ENCODE peak calls at places on chromosome 14, in seven cellular contexts. Q is tibial artery, A is adrenal gland, N is neural progenitor cell, X is heart left ventricle, W is HL-60, F is thoracic aorta. V is an unnamed sample.

GRCh38 chr14:92121207-92121669 is 268 bp downstream of the NDUFB1 start:
- DNase-seq in X (peak), F (no peak), A (no peak), W (peak), Q (no peak), N (peak), V (peak)

GRCh38 chr14:41016213-41016612 is 590.5 kb upstream of the LRFN5 start:
- DNase-seq in N (no peak), X (no peak), A (no peak), W (no peak), Q (no peak), F (no peak), V (no peak)

GRCh38 chr14:64899958-64900357 is 14.3 kb upstream of the CHURC1 start:
- DNase-seq in X (no peak), Q (no peak), N (no peak), F (no peak), A (no peak), W (no peak), V (no peak)

GRCh38 chr14:64680013-64680674 is 24.1 kb upstream of the PLEKHG3 start:
- DNase-seq in W (no peak), F (no peak), N (no peak), X (no peak), A (no peak), Q (peak), V (no peak)

GRCh38 chr14:67313153-67313552 is 46.5 kb downstream of the ATP6V1D start:
- DNase-seq in F (no peak), W (no peak), A (no peak), N (no peak), Q (no peak), X (no peak), V (no peak)

GRCh38 chr14:77051101-77051500 is 22.6 kb upstream of the IRF2BPL start:
- DNase-seq in N (no peak), Q (peak), F (peak), A (peak), W (no peak), X (peak), V (peak)

GRCh38 chr14:76615331-76615730 is 145.9 kb upstream of the VASH1 start:
- DNase-seq in W (no peak), N (no peak), X (no peak), A (no peak), Q (no peak), F (no peak), V (no peak)

GRCh38 chr14:85764809-85765208 is 234.9 kb downstream of the FLRT2 start:
- DNase-seq in W (no peak), N (no peak), Q (no peak), X (peak), A (no peak), F (no peak), V (no peak)

GRCh38 chr14:61388173-61388975 is 67.0 kb downstream of the PRKCH start:
- DNase-seq in W (peak), A (no peak), F (no peak), Q (no peak), X (no peak), N (no peak), V (no peak)

GRCh38 chr14:96126339-96126770 is 78.3 kb upstream of the BDKRB2 start:
- DNase-seq in X (no peak), A (peak), Q (no peak), W (peak), F (no peak), N (no peak), V (no peak)

GRCh38 chr14:73887116-73887490 is 444 bp downstream of the ZNF410 start:
- DNase-seq in A (no peak), N (no peak), F (no peak), X (no peak), Q (no peak), W (no peak), V (no peak)

GRCh38 chr14:101827286-101827685 is 65.8 kb downstream of the PPP2R5C start:
- DNase-seq in X (no peak), A (no peak), N (no peak), F (no peak), Q (no peak), W (no peak), V (no peak)

GRCh38 chr14:104898195-104898558 is 26.5 kb upstream of the PLD4 start:
- DNase-seq in Q (no peak), N (no peak), F (no peak), X (no peak), A (no peak), W (no peak), V (no peak)

GRCh38 chr14:73785336-73785833 is 66.2 kb upstream of the PTGR2 start:
- DNase-seq in F (no peak), W (no peak), N (peak), X (no peak), Q (no peak), A (peak), V (peak)

GRCh38 chr14:76386922-76387782 is 11.2 kb downstream of the ESRRB start:
- DNase-seq in N (peak), W (peak), F (no peak), A (peak), X (peak), Q (peak), V (peak)

GRCh38 chr14:75175677-75176141 is 703 bp downstream of the TMED10 start:
- DNase-seq in W (no peak), X (no peak), A (no peak), N (no peak), F (no peak), Q (no peak), V (no peak)

GRCh38 chr14:76771432-76771980 is 10.2 kb downstream of the VASH1 start:
- DNase-seq in X (no peak), W (no peak), N (no peak), Q (no peak), A (peak), F (no peak), V (no peak)

GRCh38 chr14:97380539-97380941 is 583.4 kb downstream of the VRK1 start:
- DNase-seq in N (no peak), F (no peak), W (no peak), A (no peak), X (no peak), Q (no peak), V (no peak)

GRCh38 chr14:61537567-61538463 is 157.5 kb upstream of the HIF1A start:
- DNase-seq in Q (no peak), F (no peak), N (peak), X (no peak), W (no peak), A (peak), V (no peak)

GRCh38 chr14:55454264-55455151 is 14.1 kb upstream of the TBPL2 start:
- DNase-seq in N (peak), Q (no peak), X (peak), A (peak), F (no peak), W (peak), V (peak)

GRCh38 chr14:46048127-46048526 is 603.5 kb downstream of the RPL10L start:
- DNase-seq in N (peak), F (no peak), A (no peak), Q (no peak), W (peak), X (no peak), V (no peak)

GRCh38 chr14:53149656-53150319 is 3.3 kb downstream of the DDHD1 start:
- DNase-seq in N (no peak), Q (no peak), F (no peak), A (no peak), W (peak), X (no peak), V (no peak)

GRCh38 chr14:71714225-71714624 is 218.0 kb upstream of the RGS6 start:
- DNase-seq in A (no peak), Q (no peak), W (no peak), N (no peak), F (no peak), X (no peak), V (no peak)

GRCh38 chr14:73829526-73830431 is 21.9 kb upstream of the PTGR2 start:
- DNase-seq in W (peak), F (no peak), N (no peak), Q (no peak), X (no peak), A (peak), V (no peak)

GRCh38 chr14:71363961-71364360 is 456.7 kb downstream of the PCNX1 start:
- DNase-seq in W (no peak), A (no peak), Q (no peak), N (no peak), F (no peak), X (no peak), V (no peak)

GRCh38 chr14:20415723-20416622 is 2.7 kb upstream of the TEP1 start:
- DNase-seq in N (peak), X (no peak), A (peak), Q (no peak), W (peak), F (no peak), V (no peak)

GRCh38 chr14:96511667-96512066 is 9.5 kb downstream of the PAPOLA start:
- DNase-seq in W (no peak), X (no peak), N (no peak), Q (no peak), F (no peak), A (no peak), V (no peak)

GRCh38 chr14:95482967-95483842 is 33.2 kb downstream of the SYNE3 start:
- DNase-seq in Q (peak), W (no peak), A (peak), X (peak), F (peak), N (no peak), V (peak)

GRCh38 chr14:73718742-73719251 is 4.6 kb upstream of the PNMA1 start:
- DNase-seq in Q (peak), F (no peak), X (peak), N (peak), W (no peak), A (no peak), V (no peak)

GRCh38 chr14:95849761-95850160 is 26.9 kb upstream of the TUNAR start:
- DNase-seq in F (no peak), A (no peak), W (no peak), Q (no peak), N (no peak), X (no peak), V (no peak)

GRCh38 chr14:101002738-101003137 is 99.2 kb upstream of the RTL1 start:
- DNase-seq in Q (no peak), X (no peak), A (no peak), F (no peak), W (no peak), N (no peak), V (no peak)

GRCh38 chr14:104036250-104036649 is 49.2 kb upstream of the ASPG start:
- DNase-seq in Q (no peak), N (no peak), A (no peak), F (no peak), X (no peak), W (no peak), V (no peak)

GRCh38 chr14:92704036-92704804 is 44.2 kb downstream of the LGMN start:
- DNase-seq in X (peak), W (peak), A (peak), F (no peak), Q (peak), N (no peak), V (no peak)

GRCh38 chr14:88493392-88494185 is 61.2 kb downstream of the PTPN21 start:
- DNase-seq in A (no peak), X (peak), W (no peak), F (no peak), Q (no peak), N (no peak), V (peak)

DNA sequence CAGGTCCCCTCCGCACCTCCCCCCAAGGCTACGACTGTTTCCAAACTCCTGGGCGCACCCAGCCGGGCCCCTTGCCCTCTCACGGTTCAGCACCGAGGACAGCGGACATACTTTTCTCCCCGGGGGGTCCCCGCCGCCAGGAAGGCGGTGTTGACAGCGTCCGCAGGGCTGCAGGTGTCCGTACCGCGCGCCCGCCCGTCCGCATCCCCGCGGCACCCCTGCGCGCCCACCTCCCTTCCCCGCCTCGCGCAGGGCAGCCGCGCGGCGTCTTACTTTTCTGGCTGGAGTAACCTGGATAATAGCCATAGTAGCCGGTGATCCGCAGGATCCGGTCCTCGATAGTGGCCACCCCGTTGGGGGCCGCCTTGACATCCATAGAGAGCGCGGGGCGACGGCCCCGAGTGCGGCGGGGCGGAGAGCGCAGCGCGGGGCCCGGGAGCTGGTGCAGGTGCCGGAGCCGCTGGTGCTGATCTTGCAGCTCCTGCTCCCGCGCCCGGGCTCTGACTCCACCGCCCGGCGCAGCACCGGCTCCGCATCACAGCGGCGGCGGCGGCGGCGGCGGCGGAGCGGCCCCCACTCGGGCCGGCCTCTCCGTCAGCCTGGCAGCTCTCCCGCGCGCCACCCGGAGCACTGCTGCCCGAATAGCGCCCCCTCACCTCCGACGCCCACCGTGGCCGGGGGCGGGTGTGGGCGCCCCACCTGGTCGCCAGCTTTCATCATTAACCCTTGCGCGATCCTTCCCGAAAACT is at the start of gene SLC35F4:
- DNase-seq in N (peak), F (no peak), W (no peak), X (peak), A (no peak), Q (peak), V (no peak)
- H3K27ac ChIP-seq in N (no peak), F (no peak), W (no peak), X (no peak), A (no peak), Q (no peak), V (no peak)

DNA sequence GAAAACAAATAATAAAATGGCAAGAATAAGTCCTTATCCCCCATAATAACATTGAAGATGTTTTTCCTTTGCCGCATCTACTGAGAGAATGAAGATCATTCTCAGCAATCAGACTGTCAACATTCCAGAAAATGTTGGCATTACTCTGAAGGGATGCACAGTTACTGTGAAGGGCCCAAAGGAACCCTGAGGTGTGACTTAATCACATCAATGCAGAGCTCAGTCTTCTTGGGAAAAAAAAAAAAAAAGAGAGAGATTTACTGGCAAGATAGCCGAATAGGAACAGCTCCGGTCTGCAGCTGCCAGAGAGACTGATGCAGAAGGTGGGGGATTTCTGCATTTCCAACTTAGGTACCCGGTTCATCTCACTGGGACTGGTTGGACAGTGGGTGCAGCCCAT is 41.3 kb upstream of the OR6J1 start:
- DNase-seq in X (no peak), W (no peak), A (no peak), N (peak), F (no peak), Q (no peak), V (no peak)
- H3K4me3 ChIP-seq in X (no peak), W (no peak), A (no peak), N (no peak), F (no peak), Q (no peak), V (no peak)

GRCh38 chr14:59344711-59345455 is 120.3 kb downstream of the GPR135 start:
- DNase-seq in A (no peak), W (no peak), N (peak), Q (no peak), X (no peak), F (no peak), V (no peak)
- H3K27ac ChIP-seq in A (no peak), W (no peak), N (no peak), Q (peak), X (peak), F (peak), V (peak)

DNA sequence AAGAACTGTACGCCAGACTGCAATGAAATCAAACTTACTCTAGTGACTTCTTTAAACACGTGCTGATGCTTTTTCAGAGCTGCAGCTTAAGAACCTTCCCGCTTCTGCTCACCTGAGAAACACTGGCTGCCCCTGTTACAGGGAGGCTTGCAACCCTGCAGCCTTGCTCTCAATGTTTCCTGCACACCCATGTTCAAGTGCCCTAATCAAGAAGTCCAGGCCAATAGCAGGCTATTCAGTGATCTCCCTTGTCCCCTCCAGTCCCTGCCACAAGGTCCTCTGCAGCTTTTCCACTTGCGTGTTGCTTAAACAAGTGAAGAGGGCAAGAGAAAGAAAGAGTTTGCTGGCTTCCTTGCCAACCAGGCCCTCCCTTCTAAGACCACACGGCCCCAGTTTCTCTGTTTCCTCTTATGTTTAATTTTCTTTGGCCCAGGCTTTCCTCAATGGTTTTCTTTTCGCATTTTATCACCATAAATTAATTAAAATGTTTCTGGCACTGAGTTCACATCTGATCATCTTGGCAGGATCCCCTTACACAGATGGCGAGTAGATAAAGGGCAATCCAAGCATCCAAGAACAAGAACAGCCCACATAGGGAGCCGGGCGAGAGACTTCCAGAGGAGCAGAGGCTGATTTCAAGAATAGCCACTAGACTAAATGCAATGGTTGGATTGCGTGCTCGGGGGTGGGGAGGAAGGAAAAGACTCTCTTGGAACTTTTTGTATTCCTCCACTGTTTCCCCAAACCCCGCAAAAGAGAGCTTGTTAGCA is 82.3 kb upstream of the CDKN3 start:
- DNase-seq in W (no peak), Q (no peak), F (no peak), X (no peak), N (no peak), A (no peak), V (no peak)
- H3K4me3 ChIP-seq in W (no peak), Q (no peak), F (no peak), X (no peak), N (no peak), A (no peak), V (no peak)

DNA sequence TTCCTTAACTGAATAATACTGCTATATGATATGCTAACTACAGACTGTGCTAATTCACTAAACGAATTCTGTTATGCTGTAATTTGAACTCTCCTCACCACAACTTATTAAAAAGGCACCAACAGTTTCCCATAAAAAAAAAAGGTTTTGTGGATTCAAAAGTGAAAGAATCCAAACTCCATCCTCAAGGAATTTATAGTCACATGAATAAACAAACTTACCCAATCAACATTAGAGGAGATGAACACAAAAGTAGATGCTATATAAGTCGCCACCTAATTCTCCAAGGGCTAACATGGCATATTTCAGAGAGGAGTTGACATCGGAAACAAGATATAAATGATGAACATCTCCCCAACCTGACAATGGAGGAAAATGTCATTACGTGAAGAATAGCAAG is 265.4 kb upstream of the PRKD1 start:
- DNase-seq in Q (no peak), X (no peak), F (no peak), N (no peak), A (no peak), W (no peak), V (no peak)
- H3K27ac ChIP-seq in Q (peak), X (no peak), F (no peak), N (no peak), A (no peak), W (no peak), V (no peak)

GRCh38 chr14:79100578-79100977 is 930.4 kb downstream of the NRXN3 start:
- DNase-seq in N (no peak), W (no peak), F (no peak), A (no peak), Q (no peak), X (no peak), V (no peak)
- H3K4me3 ChIP-seq in N (no peak), W (no peak), F (no peak), A (no peak), Q (no peak), X (no peak), V (no peak)

DNA sequence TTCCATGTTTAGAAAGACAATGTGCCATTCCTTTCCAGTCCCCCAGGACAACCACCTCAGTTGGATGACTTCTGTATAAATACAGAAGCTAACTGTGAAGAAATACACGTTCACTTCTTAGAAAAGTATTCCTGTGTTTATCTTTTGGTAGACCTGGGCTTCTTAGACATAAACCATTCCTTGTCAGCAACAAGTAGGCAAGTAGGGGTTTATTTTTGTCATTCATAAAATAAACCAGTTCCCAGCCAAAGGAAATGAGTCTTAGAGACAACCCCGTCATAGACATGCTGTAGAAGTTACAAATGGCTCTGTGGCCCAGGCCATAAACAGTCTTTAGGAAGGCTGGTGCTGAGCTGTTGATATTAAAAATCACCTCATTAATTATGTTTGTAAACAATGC is 243.2 kb downstream of the SPTSSA start:
- DNase-seq in F (no peak), Q (no peak), W (no peak), A (no peak), X (no peak), N (no peak), V (no peak)
- H3K27ac ChIP-seq in F (no peak), Q (no peak), W (no peak), A (no peak), X (no peak), N (no peak), V (no peak)

DNA sequence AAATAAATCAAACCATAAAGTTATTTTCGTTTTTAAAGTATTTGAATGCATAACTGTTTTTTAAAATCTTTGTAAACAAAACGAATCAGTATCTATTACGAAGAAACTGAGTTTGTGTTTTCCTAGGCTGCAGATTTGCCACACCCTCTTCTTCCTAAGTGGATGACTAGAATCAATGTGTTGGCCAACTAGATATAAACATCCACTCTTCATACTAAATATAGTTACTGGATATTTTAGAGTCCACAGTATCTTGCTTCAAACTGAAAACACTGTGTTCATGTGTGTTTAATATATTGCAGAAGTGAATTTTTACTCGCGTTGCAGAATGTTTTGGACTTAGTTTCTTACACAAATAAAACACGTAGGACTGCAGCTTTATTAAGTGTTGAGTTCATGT is 63.2 kb downstream of the KLHL28 start:
- DNase-seq in A (no peak), X (no peak), W (no peak), F (no peak), Q (no peak), N (no peak), V (no peak)
- H3K4me3 ChIP-seq in A (no peak), X (peak), W (no peak), F (peak), Q (peak), N (peak), V (peak)

V was measured in heart right ventricle.